ENCODE peak calls at places on chromosomes 11 and 22, in ten cellular contexts. E, T, Y, B, K, Q, X, S, Z and H are unnamed samples. For H3K9me3, the result is how much of the 10 kb centered on the place peaks cover.

GRCh38 chr11:111409915-111410314 is 30.8 kb upstream of the POU2AF1 start:
- DNase-seq in E (no peak), T (no peak), Y (no peak), B (no peak), K (no peak), Q (no peak), X (no peak), S (no peak), Z (no peak), H (no peak)

GRCh38 chr11:57668467-57668890 is 565 bp downstream of the ZDHHC5 start:
- DNase-seq in E (no peak), T (no peak), Y (peak), B (no peak), K (no peak), Q (no peak), X (no peak), S (no peak), Z (no peak), H (no peak)

GRCh38 chr11:119827113-119827512 is 98.1 kb upstream of the NECTIN1 start:
- DNase-seq in E (no peak), T (no peak), Y (no peak), B (no peak), K (no peak), Q (no peak), X (no peak), S (no peak), Z (no peak), H (no peak)

GRCh38 chr11:125886997-125887372 is 483 bp upstream of the HYLS1 start:
- DNase-seq in E (no peak), T (no peak), Y (peak), B (peak), K (no peak), Q (peak), X (no peak), S (no peak), Z (no peak), H (peak)

GRCh38 chr11:65266210-65266609 is 4.4 kb downstream of the POLA2 start:
- DNase-seq in E (no peak), T (no peak), Y (no peak), B (no peak), K (no peak), Q (no peak), X (no peak), S (peak), Z (no peak), H (no peak)

GRCh38 chr22:30605449-30606110 is 1.4 kb upstream of the TCN2 start:
- DNase-seq in E (peak), T (no peak), Y (peak), B (no peak), K (no peak), Q (peak), X (peak), S (peak), Z (peak), H (no peak)

GRCh38 chr22:39469681-39470461 is 13.1 kb downstream of the MGAT3 start:
- DNase-seq in E (peak), T (no peak), Y (no peak), B (no peak), K (no peak), Q (no peak), X (no peak), S (peak), Z (peak), H (no peak)

GRCh38 chr11:1448166-1448825 is 38.3 kb downstream of the MOB2 start:
- DNase-seq in E (no peak), T (no peak), Y (no peak), B (no peak), K (no peak), Q (no peak), X (no peak), S (no peak), Z (no peak), H (no peak)

GRCh38 chr11:64688534-64688982 is 34.4 kb downstream of the NRXN2 start:
- DNase-seq in E (peak), T (peak), Y (peak), B (peak), K (peak), Q (peak), X (peak), S (peak), Z (peak), H (peak)

GRCh38 chr11:125375146-125375545 is 120.9 kb downstream of the FEZ1 start:
- DNase-seq in E (no peak), T (no peak), Y (no peak), B (no peak), K (no peak), Q (no peak), X (no peak), S (no peak), Z (no peak), H (no peak)

GRCh38 chr11:86014221-86014620 is 54.7 kb downstream of the PICALM start:
- DNase-seq in E (no peak), T (no peak), Y (no peak), B (no peak), K (no peak), Q (no peak), X (no peak), S (no peak), Z (no peak), H (no peak)

GRCh38 chr11:134958870-134959269 is 546.8 kb upstream of the B3GAT1 start:
- DNase-seq in E (no peak), T (no peak), Y (no peak), B (no peak), K (peak), Q (no peak), X (no peak), S (no peak), Z (no peak), H (no peak)

GRCh38 chr11:33445761-33446161 is 188.6 kb downstream of the HIPK3 start:
- DNase-seq in E (no peak), T (no peak), Y (no peak), B (no peak), K (peak), Q (no peak), X (no peak), S (no peak), Z (peak), H (no peak)

GRCh38 chr11:47156333-47156732 is 20.3 kb downstream of the ARFGAP2 start:
- DNase-seq in E (no peak), T (no peak), Y (no peak), B (no peak), K (no peak), Q (no peak), X (no peak), S (no peak), Z (no peak), H (no peak)

GRCh38 chr11:66068923-66069714 is 953 bp upstream of the PACS1 start:
- DNase-seq in E (peak), T (no peak), Y (peak), B (no peak), K (no peak), Q (peak), X (peak), S (no peak), Z (peak), H (no peak)

GRCh38 chr22:23241562-23242472 is 61.5 kb downstream of the BCR start:
- DNase-seq in E (no peak), T (no peak), Y (no peak), B (no peak), K (no peak), Q (no peak), X (no peak), S (peak), Z (no peak), H (no peak)

GRCh38 chr22:44848791-44849410 is 96.5 kb downstream of the ARHGAP8 start:
- DNase-seq in E (no peak), T (no peak), Y (no peak), B (no peak), K (no peak), Q (no peak), X (no peak), S (no peak), Z (no peak), H (no peak)

GRCh38 chr22:17774206-17774927 is at the start of gene BID:
- DNase-seq in E (peak), T (no peak), Y (peak), B (no peak), K (no peak), Q (peak), X (peak), S (peak), Z (no peak), H (no peak)

GRCh38 chr11:69697861-69698260 is 6.0 kb downstream of the FGF19 start:
- DNase-seq in E (no peak), T (no peak), Y (no peak), B (no peak), K (no peak), Q (no peak), X (no peak), S (no peak), Z (no peak), H (peak)

GRCh38 chr11:103870821-103871309 is 165.6 kb upstream of the DDI1 start:
- DNase-seq in E (no peak), T (no peak), Y (no peak), B (peak), K (peak), Q (peak), X (no peak), S (no peak), Z (no peak), H (peak)

GRCh38 chr11:10655931-10656576 is 37.5 kb downstream of the IRAG1 start:
- DNase-seq in E (no peak), T (no peak), Y (no peak), B (no peak), K (no peak), Q (no peak), X (no peak), S (no peak), Z (no peak), H (peak)

GRCh38 chr11:10659339-10660216 is 34.0 kb downstream of the IRAG1 start:
- DNase-seq in E (no peak), T (no peak), Y (peak), B (peak), K (no peak), Q (peak), X (no peak), S (peak), Z (peak), H (peak)

GRCh38 chr11:10660323-10660722 is 33.2 kb downstream of the IRAG1 start:
- DNase-seq in E (no peak), T (no peak), Y (no peak), B (no peak), K (no peak), Q (no peak), X (no peak), S (no peak), Z (no peak), H (peak)

GRCh38 chr11:10657308-10658271 is 36.0 kb downstream of the IRAG1 start:
- DNase-seq in E (no peak), T (no peak), Y (no peak), B (no peak), K (no peak), Q (no peak), X (no peak), S (no peak), Z (no peak), H (peak)

DNA sequence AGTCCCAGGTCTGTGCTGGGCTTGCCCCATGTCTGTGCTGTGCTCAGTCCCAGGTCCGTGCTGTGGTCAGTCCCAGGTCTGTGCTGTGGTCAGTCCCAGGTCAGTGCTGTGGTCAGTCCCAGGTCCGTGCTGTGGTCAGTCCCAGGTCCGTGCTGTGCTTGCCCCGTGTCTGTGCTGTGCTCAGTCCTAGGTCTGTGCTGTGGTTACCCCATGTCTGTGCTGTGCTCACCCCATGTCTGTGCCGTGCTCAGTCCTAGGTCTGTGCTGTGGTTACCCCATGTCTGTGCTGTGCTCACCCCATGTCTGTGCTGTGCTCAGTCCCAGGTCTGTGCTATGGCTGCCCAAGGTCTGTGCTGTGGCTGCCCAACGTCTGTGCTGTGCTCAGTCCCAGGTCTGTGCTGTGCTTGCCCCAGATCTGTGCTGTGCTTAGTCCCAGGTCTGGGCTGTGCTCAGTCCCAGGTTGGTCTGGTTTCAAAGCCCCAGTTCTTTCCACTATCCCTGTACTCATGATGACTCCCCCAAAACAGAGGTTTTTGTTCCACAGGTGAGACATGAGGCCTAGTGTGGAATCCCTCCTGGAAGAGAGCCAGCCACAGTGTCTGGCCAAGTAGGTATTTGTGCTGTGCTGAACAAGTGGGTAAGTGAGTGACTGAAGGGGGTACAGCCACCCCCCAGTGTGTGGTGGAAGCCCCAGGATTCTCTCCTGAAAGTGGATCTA is 34.8 kb downstream of the IRAG1 start:
- DNase-seq in E (no peak), T (no peak), Y (no peak), B (no peak), K (no peak), Q (no peak), X (no peak), S (no peak), Z (no peak), H (peak)
- TF ChIP-seq EP300 in E (no peak), T (no peak), Y (no peak), B (no peak), K (no peak), Q (no peak), X (no peak), S (no peak), Z (no peak), H (no peak)

DNA sequence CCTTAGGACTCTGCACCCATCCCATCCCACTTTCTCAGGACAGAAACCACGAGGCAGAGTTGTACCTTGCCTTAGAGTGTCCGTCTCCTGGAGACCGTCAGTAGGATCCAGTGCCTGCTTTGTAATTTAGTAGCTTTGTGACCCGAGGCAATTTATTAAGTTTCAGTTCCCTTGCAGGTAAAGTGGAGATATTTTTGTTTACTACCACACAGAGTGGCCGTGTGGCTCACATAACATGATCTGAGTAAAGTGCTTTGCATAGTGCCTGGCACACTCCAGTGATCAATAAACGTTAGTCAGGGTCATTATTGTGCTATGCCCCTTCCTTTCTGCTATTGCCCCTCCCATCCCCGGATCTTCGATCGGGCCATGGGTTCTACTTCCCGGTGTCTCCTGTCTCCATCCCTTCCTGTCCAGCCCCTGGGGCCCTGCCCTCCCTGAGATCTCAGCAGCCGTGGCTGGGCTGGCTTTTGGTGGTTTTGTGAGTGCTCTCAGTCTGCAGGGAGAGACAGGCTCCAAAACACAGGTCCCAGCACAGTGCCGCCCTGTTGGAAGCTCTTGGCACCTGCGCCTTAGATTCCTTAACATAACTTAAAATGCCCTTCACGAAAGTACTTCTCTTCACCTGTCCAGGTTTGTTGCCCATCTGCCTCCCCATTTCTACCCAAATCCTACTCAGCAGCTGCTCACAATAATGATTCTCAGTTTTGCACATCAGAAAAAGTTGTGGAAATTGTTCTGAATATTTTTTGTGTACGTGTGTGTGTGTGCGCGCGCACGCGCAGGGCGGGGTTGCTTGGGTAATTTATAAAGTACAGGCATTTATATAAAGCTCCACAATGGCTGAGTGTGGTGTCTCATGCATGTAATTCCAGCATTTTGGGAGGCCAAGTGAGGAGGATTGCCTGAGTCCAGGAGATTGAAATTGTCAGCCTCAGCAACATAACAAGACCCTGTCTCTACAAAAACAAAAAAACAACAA is 753.7 kb downstream of the NTM start:
- DNase-seq in E (no peak), T (no peak), Y (no peak), B (no peak), K (no peak), Q (no peak), X (no peak), S (no peak), Z (no peak), H (no peak)
- TF ChIP-seq POLR2AphosphoS5 in E (no peak), T (no peak), Y (no peak), B (no peak), K (no peak), Q (no peak), X (no peak), S (no peak), Z (no peak), H (no peak)

GRCh38 chr11:2653930-2654739 is 45.7 kb downstream of the KCNQ1OT1 start:
- DNase-seq in E (peak), T (no peak), Y (no peak), B (peak), K (peak), Q (no peak), X (no peak), S (peak), Z (no peak), H (no peak)

GRCh38 chr11:2652857-2653643 is 46.7 kb downstream of the KCNQ1OT1 start:
- DNase-seq in E (peak), T (no peak), Y (no peak), B (no peak), K (no peak), Q (no peak), X (no peak), S (no peak), Z (no peak), H (no peak)

GRCh38 chr11:2655834-2656622 is 43.8 kb downstream of the KCNQ1OT1 start:
- DNase-seq in E (no peak), T (no peak), Y (no peak), B (no peak), K (peak), Q (no peak), X (no peak), S (peak), Z (no peak), H (no peak)

GRCh38 chr11:2656859-2657258 is 42.9 kb downstream of the KCNQ1OT1 start:
- DNase-seq in E (no peak), T (no peak), Y (no peak), B (no peak), K (peak), Q (no peak), X (no peak), S (peak), Z (no peak), H (no peak)

GRCh38 chr11:2655320-2655719 is 44.5 kb downstream of the KCNQ1OT1 start:
- DNase-seq in E (no peak), T (no peak), Y (no peak), B (peak), K (peak), Q (no peak), X (no peak), S (peak), Z (no peak), H (no peak)
- H3K9me3 ChIP-seq in E (under half), T (half or more), Y (under half), B (under half), K (under half), Q (under half), X (half or more), S (under half), Z (under half), H (under half)

GRCh38 chr11:11432621-11433319 is 79.7 kb upstream of the CSNK2A3 start:
- DNase-seq in E (no peak), T (no peak), Y (no peak), B (no peak), K (no peak), Q (no peak), X (no peak), S (no peak), Z (no peak), H (no peak)
- TF ChIP-seq EP300 in E (no peak), T (no peak), Y (no peak), B (no peak), K (no peak), Q (no peak), X (no peak), S (no peak), Z (no peak), H (no peak)

GRCh38 chr11:102341844-102342318 is 5.1 kb upstream of the BIRC2 start:
- DNase-seq in E (peak), T (no peak), Y (peak), B (peak), K (no peak), Q (peak), X (peak), S (peak), Z (peak), H (peak)
- TF ChIP-seq POLR2AphosphoS5 in E (no peak), T (no peak), Y (peak), B (no peak), K (no peak), Q (no peak), X (peak), S (peak), Z (no peak), H (no peak)

GRCh38 chr11:121727942-121728341 is 275.2 kb upstream of the SORL1-AS1 start:
- DNase-seq in E (no peak), T (no peak), Y (no peak), B (no peak), K (peak), Q (no peak), X (no peak), S (no peak), Z (no peak), H (no peak)

GRCh38 chr11:121723261-121723741 is 270.5 kb upstream of the SORL1-AS1 start:
- DNase-seq in E (no peak), T (no peak), Y (no peak), B (no peak), K (peak), Q (no peak), X (no peak), S (no peak), Z (no peak), H (peak)

GRCh38 chr11:121721448-121721847 is 268.7 kb upstream of the SORL1-AS1 start:
- DNase-seq in E (no peak), T (no peak), Y (no peak), B (no peak), K (no peak), Q (no peak), X (no peak), S (no peak), Z (no peak), H (no peak)

GRCh38 chr11:121721961-121722360 is 269.2 kb upstream of the SORL1-AS1 start:
- DNase-seq in E (peak), T (no peak), Y (no peak), B (no peak), K (no peak), Q (no peak), X (no peak), S (no peak), Z (no peak), H (peak)

GRCh38 chr11:121722431-121723256 is 269.9 kb upstream of the SORL1-AS1 start:
- DNase-seq in E (peak), T (peak), Y (peak), B (peak), K (peak), Q (peak), X (peak), S (no peak), Z (peak), H (peak)
- H3K9me3 ChIP-seq in E (under half), T (under half), Y (under half), B (under half), K (under half), Q (under half), X (under half), S (under half), Z (under half), H (under half)

GRCh38 chr11:34870548-34871209 is 45.5 kb downstream of the APIP start:
- DNase-seq in E (no peak), T (no peak), Y (no peak), B (no peak), K (no peak), Q (no peak), X (no peak), S (no peak), Z (no peak), H (no peak)
- TF ChIP-seq EP300 in E (no peak), T (no peak), Y (no peak), B (no peak), K (no peak), Q (no peak), X (no peak), S (no peak), Z (no peak), H (no peak)